ENCODE peak calls at places on chromosomes 5 and 9, in six cellular contexts. One of them, this sample, is unnamed.

GRCh38 chr5:151912360-151912759 is 12.3 kb downstream of the GLRA1 start:
- DNase-seq in NCI-H1105: no peak
- DNase-seq in globus pallidus: no peak
- DNase-seq in endothelial cell of umbilical vein: no peak
- DNase-seq in left cardiac atrium: no peak
- DNase-seq in left colon: no peak
- DNase-seq in this sample: no peak

GRCh38 chr5:17154211-17154996 is 63.0 kb upstream of the BASP1 start:
- DNase-seq in left colon: no peak
- DNase-seq in left cardiac atrium: no peak
- DNase-seq in globus pallidus: no peak
- DNase-seq in endothelial cell of umbilical vein: peak
- DNase-seq in NCI-H1105: no peak
- DNase-seq in this sample: peak

GRCh38 chr5:168782172-168782571 is 203.0 kb upstream of the PANK3 start:
- DNase-seq in left cardiac atrium: no peak
- DNase-seq in NCI-H1105: peak
- DNase-seq in left colon: no peak
- DNase-seq in endothelial cell of umbilical vein: no peak
- DNase-seq in globus pallidus: no peak
- DNase-seq in this sample: no peak

GRCh38 chr9:110153431-110153830 is 54.5 kb downstream of the C9orf152 start:
- DNase-seq in endothelial cell of umbilical vein: no peak
- DNase-seq in globus pallidus: no peak
- DNase-seq in left cardiac atrium: no peak
- DNase-seq in left colon: no peak
- DNase-seq in NCI-H1105: no peak
- DNase-seq in this sample: no peak

GRCh38 chr5:177176175-177176704 is 42.7 kb downstream of the NSD1 start:
- DNase-seq in endothelial cell of umbilical vein: no peak
- DNase-seq in globus pallidus: no peak
- DNase-seq in left cardiac atrium: no peak
- DNase-seq in left colon: no peak
- DNase-seq in NCI-H1105: no peak
- DNase-seq in this sample: no peak

GRCh38 chr9:122057211-122057610 is 35.9 kb downstream of the TTLL11 start:
- DNase-seq in NCI-H1105: no peak
- DNase-seq in globus pallidus: no peak
- DNase-seq in left cardiac atrium: no peak
- DNase-seq in endothelial cell of umbilical vein: no peak
- DNase-seq in left colon: no peak
- DNase-seq in this sample: no peak

GRCh38 chr9:130265431-130266235 is at the start of gene HMCN2:
- DNase-seq in endothelial cell of umbilical vein: no peak
- DNase-seq in left colon: peak
- DNase-seq in left cardiac atrium: peak
- DNase-seq in NCI-H1105: no peak
- DNase-seq in globus pallidus: no peak
- DNase-seq in this sample: no peak

GRCh38 chr5:124402144-124402581 is 344.3 kb downstream of the ZNF608 start:
- DNase-seq in endothelial cell of umbilical vein: peak
- DNase-seq in left colon: peak
- DNase-seq in globus pallidus: no peak
- DNase-seq in left cardiac atrium: peak
- DNase-seq in NCI-H1105: no peak
- DNase-seq in this sample: no peak

GRCh38 chr5:148387325-148387724 is 3.6 kb downstream of the FBXO38 start:
- DNase-seq in endothelial cell of umbilical vein: peak
- DNase-seq in NCI-H1105: no peak
- DNase-seq in left colon: no peak
- DNase-seq in left cardiac atrium: no peak
- DNase-seq in globus pallidus: no peak
- DNase-seq in this sample: no peak

GRCh38 chr9:128494108-128494742 is 10.3 kb upstream of the GLE1 start:
- DNase-seq in NCI-H1105: no peak
- DNase-seq in globus pallidus: no peak
- DNase-seq in endothelial cell of umbilical vein: peak
- DNase-seq in left cardiac atrium: peak
- DNase-seq in left colon: peak
- DNase-seq in this sample: no peak

GRCh38 chr5:130287438-130287837 is 383.2 kb downstream of the CHSY3 start:
- DNase-seq in left cardiac atrium: no peak
- DNase-seq in globus pallidus: no peak
- DNase-seq in endothelial cell of umbilical vein: no peak
- DNase-seq in NCI-H1105: no peak
- DNase-seq in left colon: no peak
- DNase-seq in this sample: no peak

GRCh38 chr5:96567188-96567587 is 95.0 kb upstream of the CAST start:
- DNase-seq in NCI-H1105: no peak
- DNase-seq in endothelial cell of umbilical vein: peak
- DNase-seq in left cardiac atrium: no peak
- DNase-seq in globus pallidus: no peak
- DNase-seq in left colon: no peak
- DNase-seq in this sample: no peak

GRCh38 chr5:31614147-31615030 is 24.5 kb upstream of the PDZD2 start:
- DNase-seq in left colon: no peak
- DNase-seq in NCI-H1105: no peak
- DNase-seq in left cardiac atrium: no peak
- DNase-seq in endothelial cell of umbilical vein: no peak
- DNase-seq in globus pallidus: no peak
- DNase-seq in this sample: no peak

GRCh38 chr9:76092572-76092971 is 202.1 kb downstream of the PCSK5 start:
- DNase-seq in endothelial cell of umbilical vein: no peak
- DNase-seq in NCI-H1105: no peak
- DNase-seq in left cardiac atrium: no peak
- DNase-seq in globus pallidus: no peak
- DNase-seq in left colon: no peak
- DNase-seq in this sample: no peak

GRCh38 chr5:129135633-129136032 is 41.1 kb downstream of the ISOC1 start:
- DNase-seq in NCI-H1105: no peak
- DNase-seq in left cardiac atrium: no peak
- DNase-seq in globus pallidus: no peak
- DNase-seq in endothelial cell of umbilical vein: no peak
- DNase-seq in left colon: no peak
- DNase-seq in this sample: no peak

GRCh38 chr9:20373263-20373662 is 249.0 kb downstream of the MLLT3 start:
- DNase-seq in left cardiac atrium: no peak
- DNase-seq in globus pallidus: no peak
- DNase-seq in NCI-H1105: no peak
- DNase-seq in endothelial cell of umbilical vein: no peak
- DNase-seq in left colon: no peak
- DNase-seq in this sample: no peak

GRCh38 chr5:138448481-138449398 is 9.9 kb downstream of the REEP2 start:
- DNase-seq in left cardiac atrium: no peak
- DNase-seq in endothelial cell of umbilical vein: no peak
- DNase-seq in left colon: no peak
- DNase-seq in NCI-H1105: no peak
- DNase-seq in globus pallidus: no peak
- DNase-seq in this sample: no peak

GRCh38 chr5:73095564-73096238 is 24.7 kb upstream of the TMEM171 start:
- DNase-seq in left cardiac atrium: no peak
- DNase-seq in globus pallidus: no peak
- DNase-seq in left colon: no peak
- DNase-seq in NCI-H1105: no peak
- DNase-seq in endothelial cell of umbilical vein: no peak
- DNase-seq in this sample: no peak

GRCh38 chr9:34606908-34607307 is 5.0 kb downstream of the RPP25L start:
- DNase-seq in NCI-H1105: no peak
- DNase-seq in globus pallidus: no peak
- DNase-seq in left cardiac atrium: no peak
- DNase-seq in endothelial cell of umbilical vein: no peak
- DNase-seq in left colon: no peak
- DNase-seq in this sample: no peak

GRCh38 chr5:103232393-103232999 is 26.1 kb upstream of the MACIR start:
- DNase-seq in NCI-H1105: peak
- DNase-seq in left cardiac atrium: no peak
- DNase-seq in left colon: no peak
- DNase-seq in globus pallidus: peak
- DNase-seq in endothelial cell of umbilical vein: peak
- DNase-seq in this sample: peak

GRCh38 chr5:13591621-13592020 is 352.9 kb downstream of the DNAH5 start:
- DNase-seq in left colon: no peak
- DNase-seq in globus pallidus: no peak
- DNase-seq in endothelial cell of umbilical vein: peak
- DNase-seq in NCI-H1105: no peak
- DNase-seq in left cardiac atrium: no peak
- DNase-seq in this sample: peak

GRCh38 chr9:72092820-72093219 is 32.4 kb upstream of the C9orf57 start:
- DNase-seq in left colon: no peak
- DNase-seq in endothelial cell of umbilical vein: no peak
- DNase-seq in left cardiac atrium: no peak
- DNase-seq in NCI-H1105: no peak
- DNase-seq in globus pallidus: no peak
- DNase-seq in this sample: no peak

GRCh38 chr5:160657622-160658458 is 194.2 kb downstream of the ATP10B start:
- DNase-seq in left colon: peak
- DNase-seq in NCI-H1105: no peak
- DNase-seq in globus pallidus: no peak
- DNase-seq in left cardiac atrium: no peak
- DNase-seq in endothelial cell of umbilical vein: no peak
- DNase-seq in this sample: no peak

GRCh38 chr5:126972062-126972895 is 58.1 kb downstream of the MARCHF3 start:
- DNase-seq in endothelial cell of umbilical vein: peak
- DNase-seq in left cardiac atrium: no peak
- DNase-seq in NCI-H1105: no peak
- DNase-seq in globus pallidus: peak
- DNase-seq in left colon: peak
- DNase-seq in this sample: no peak

GRCh38 chr5:159104058-159104651 is 4.4 kb upstream of the EBF1 start:
- DNase-seq in globus pallidus: no peak
- DNase-seq in left colon: no peak
- DNase-seq in endothelial cell of umbilical vein: no peak
- DNase-seq in NCI-H1105: no peak
- DNase-seq in left cardiac atrium: peak
- DNase-seq in this sample: peak

GRCh38 chr9:970310-971002 is 6.0 kb upstream of the DMRT3 start:
- DNase-seq in left colon: no peak
- DNase-seq in endothelial cell of umbilical vein: no peak
- DNase-seq in NCI-H1105: no peak
- DNase-seq in left cardiac atrium: no peak
- DNase-seq in globus pallidus: no peak
- DNase-seq in this sample: no peak

GRCh38 chr5:140835622-140836510 is 1.8 kb downstream of the PCDHA7 start:
- DNase-seq in left cardiac atrium: no peak
- DNase-seq in globus pallidus: no peak
- DNase-seq in left colon: no peak
- DNase-seq in NCI-H1105: no peak
- DNase-seq in endothelial cell of umbilical vein: no peak
- DNase-seq in this sample: no peak

GRCh38 chr9:96203867-96204412 is 98.0 kb downstream of the HSD17B3 start:
- DNase-seq in NCI-H1105: no peak
- DNase-seq in globus pallidus: no peak
- DNase-seq in left colon: no peak
- DNase-seq in left cardiac atrium: no peak
- DNase-seq in endothelial cell of umbilical vein: no peak
- DNase-seq in this sample: no peak

GRCh38 chr5:150323092-150323491 is 20.4 kb upstream of the ARSI start:
- DNase-seq in left cardiac atrium: no peak
- DNase-seq in left colon: no peak
- DNase-seq in NCI-H1105: no peak
- DNase-seq in endothelial cell of umbilical vein: no peak
- DNase-seq in globus pallidus: no peak
- DNase-seq in this sample: no peak

GRCh38 chr9:34590376-34591090 is 1.0 kb upstream of the CNTFR start:
- DNase-seq in globus pallidus: no peak
- DNase-seq in left cardiac atrium: no peak
- DNase-seq in left colon: peak
- DNase-seq in NCI-H1105: no peak
- DNase-seq in endothelial cell of umbilical vein: peak
- DNase-seq in this sample: no peak

GRCh38 chr9:127968046-127968445 is 12.7 kb downstream of the EEIG1 start:
- DNase-seq in endothelial cell of umbilical vein: peak
- DNase-seq in left colon: peak
- DNase-seq in NCI-H1105: no peak
- DNase-seq in left cardiac atrium: no peak
- DNase-seq in globus pallidus: no peak
- DNase-seq in this sample: peak

GRCh38 chr5:133425183-133425582 is 187.2 kb downstream of the FSTL4 start:
- DNase-seq in left cardiac atrium: no peak
- DNase-seq in endothelial cell of umbilical vein: no peak
- DNase-seq in globus pallidus: no peak
- DNase-seq in left colon: no peak
- DNase-seq in NCI-H1105: no peak
- DNase-seq in this sample: no peak